ENCODE peak calls at places on chromosome 7, in four cellular contexts. One of them, this sample, is unnamed.

GRCh38 chr7:122219253-122219865 is 75.3 kb upstream of the AASS start:
- DNase-seq in H1: no peak
- DNase-seq in GM12878: no peak
- DNase-seq in K562: peak
- DNase-seq in this sample: peak

GRCh38 chr7:85030893-85031292 is 156.0 kb downstream of the SEMA3D start:
- DNase-seq in K562: peak
- DNase-seq in GM12878: no peak
- DNase-seq in H1: no peak
- DNase-seq in this sample: peak

GRCh38 chr7:70776627-70777101 is 355.3 kb upstream of the GALNT17 start:
- DNase-seq in K562: no peak
- DNase-seq in GM12878: peak
- DNase-seq in H1: no peak
- DNase-seq in this sample: no peak

GRCh38 chr7:126103582-126103981 is 1149.2 kb downstream of the GRM8 start:
- DNase-seq in H1: no peak
- DNase-seq in K562: no peak
- DNase-seq in GM12878: no peak
- DNase-seq in this sample: no peak

GRCh38 chr7:148535227-148535626 is 55.3 kb upstream of the C7orf33 start:
- DNase-seq in GM12878: no peak
- DNase-seq in H1: no peak
- DNase-seq in K562: peak
- DNase-seq in this sample: no peak

GRCh38 chr7:25860882-25861228 is 291.1 kb upstream of the NFE2L3 start:
- DNase-seq in K562: no peak
- DNase-seq in GM12878: no peak
- DNase-seq in H1: no peak
- DNase-seq in this sample: no peak

GRCh38 chr7:104160375-104160774 is 47.4 kb downstream of the ORC5 start:
- DNase-seq in H1: no peak
- DNase-seq in K562: no peak
- DNase-seq in GM12878: no peak
- DNase-seq in this sample: no peak

GRCh38 chr7:41940760-41941343 is 238.0 kb upstream of the INHBA start:
- DNase-seq in K562: peak
- DNase-seq in GM12878: peak
- DNase-seq in H1: no peak
- DNase-seq in this sample: peak

GRCh38 chr7:158863611-158864506 is 7.5 kb downstream of the DYNC2I1 start:
- DNase-seq in H1: no peak
- DNase-seq in GM12878: peak
- DNase-seq in K562: peak
- DNase-seq in this sample: peak

DNA sequence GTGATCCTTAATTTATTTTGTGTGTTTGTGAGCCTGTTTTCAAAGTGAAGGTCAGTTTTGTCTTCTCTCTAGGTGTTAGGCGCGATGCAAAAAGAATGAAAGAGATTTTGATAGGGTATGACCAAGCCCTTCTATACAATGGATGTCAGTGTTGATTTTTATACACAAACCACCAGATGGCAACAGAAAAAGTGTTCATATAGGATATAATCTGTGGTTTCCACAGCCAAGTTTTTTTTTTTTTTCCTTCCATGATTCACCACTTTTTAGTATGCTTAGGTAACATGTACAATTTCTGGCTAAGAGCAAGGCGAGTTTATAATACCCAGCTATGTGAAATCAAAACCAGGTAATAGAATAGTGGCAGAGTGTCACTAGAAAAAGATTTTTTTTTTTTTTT is 8.1 kb downstream of the SDK1 start:
- DNase-seq in K562: no peak
- DNase-seq in H1: no peak
- DNase-seq in GM12878: no peak
- DNase-seq in this sample: no peak
- TF ChIP-seq CEBPB in K562: no peak
- TF ChIP-seq CEBPB in H1: no peak
- TF ChIP-seq CEBPB in GM12878: no peak
- TF ChIP-seq CEBPB in this sample: no peak

GRCh38 chr7:47418910-47419309 is 163.0 kb downstream of the TNS3 start:
- DNase-seq in K562: no peak
- DNase-seq in H1: no peak
- DNase-seq in GM12878: no peak
- DNase-seq in this sample: no peak
- TF ChIP-seq EZH2 in K562: no peak
- TF ChIP-seq EZH2 in H1: no peak
- TF ChIP-seq EZH2 in GM12878: no peak
- TF ChIP-seq EZH2 in this sample: no peak

GRCh38 chr7:66841898-66842297 is 79.1 kb upstream of the TMEM248 start:
- DNase-seq in K562: no peak
- DNase-seq in H1: no peak
- DNase-seq in GM12878: no peak
- DNase-seq in this sample: no peak

GRCh38 chr7:66847879-66848810 is 72.9 kb upstream of the TMEM248 start:
- DNase-seq in H1: no peak
- DNase-seq in K562: no peak
- DNase-seq in GM12878: no peak
- DNase-seq in this sample: no peak

GRCh38 chr7:66844552-66845381 is 76.3 kb upstream of the TMEM248 start:
- DNase-seq in K562: peak
- DNase-seq in H1: peak
- DNase-seq in GM12878: peak
- DNase-seq in this sample: peak

GRCh38 chr7:66840316-66840715 is 80.7 kb upstream of the TMEM248 start:
- DNase-seq in H1: no peak
- DNase-seq in K562: no peak
- DNase-seq in GM12878: no peak
- DNase-seq in this sample: no peak

DNA sequence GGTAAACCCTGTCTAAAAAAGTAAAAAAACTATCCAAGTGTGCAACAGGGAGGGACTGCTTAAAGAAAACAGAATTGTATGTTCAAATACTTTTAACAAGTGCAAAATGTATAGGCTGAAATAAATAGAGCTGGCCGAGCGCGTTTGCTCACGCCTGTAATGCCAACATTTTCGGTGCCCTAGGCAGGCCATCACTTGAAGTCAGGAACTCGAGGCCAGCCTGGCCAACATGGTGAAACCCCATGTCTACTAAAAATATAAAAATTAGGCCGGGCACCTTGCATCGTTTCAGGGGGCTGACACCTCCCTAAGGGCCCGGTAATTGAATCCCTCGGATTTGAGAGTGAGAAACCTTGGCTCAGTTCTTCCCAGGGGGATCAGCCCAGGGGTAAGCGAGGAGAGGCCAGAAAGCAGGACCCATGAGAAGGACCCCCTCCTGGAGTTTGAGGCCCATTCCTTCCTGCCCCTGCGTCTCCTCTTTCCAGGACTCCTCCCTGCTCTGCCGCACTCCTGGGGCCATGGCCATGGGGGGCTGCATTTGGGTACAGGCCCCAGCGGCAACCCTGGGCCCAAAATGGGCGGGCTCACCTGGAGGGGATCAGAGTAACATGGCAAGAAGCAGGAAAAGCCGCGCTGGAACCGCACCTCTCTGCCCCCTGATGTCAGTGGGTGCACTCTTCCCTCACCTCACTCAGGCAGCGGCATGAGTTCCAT is 75.5 kb upstream of the TMEM248 start:
- DNase-seq in H1: no peak
- DNase-seq in K562: no peak
- DNase-seq in GM12878: no peak
- DNase-seq in this sample: no peak
- TF ChIP-seq CEBPB in H1: no peak
- TF ChIP-seq CEBPB in K562: no peak
- TF ChIP-seq CEBPB in GM12878: no peak
- TF ChIP-seq CEBPB in this sample: no peak

DNA sequence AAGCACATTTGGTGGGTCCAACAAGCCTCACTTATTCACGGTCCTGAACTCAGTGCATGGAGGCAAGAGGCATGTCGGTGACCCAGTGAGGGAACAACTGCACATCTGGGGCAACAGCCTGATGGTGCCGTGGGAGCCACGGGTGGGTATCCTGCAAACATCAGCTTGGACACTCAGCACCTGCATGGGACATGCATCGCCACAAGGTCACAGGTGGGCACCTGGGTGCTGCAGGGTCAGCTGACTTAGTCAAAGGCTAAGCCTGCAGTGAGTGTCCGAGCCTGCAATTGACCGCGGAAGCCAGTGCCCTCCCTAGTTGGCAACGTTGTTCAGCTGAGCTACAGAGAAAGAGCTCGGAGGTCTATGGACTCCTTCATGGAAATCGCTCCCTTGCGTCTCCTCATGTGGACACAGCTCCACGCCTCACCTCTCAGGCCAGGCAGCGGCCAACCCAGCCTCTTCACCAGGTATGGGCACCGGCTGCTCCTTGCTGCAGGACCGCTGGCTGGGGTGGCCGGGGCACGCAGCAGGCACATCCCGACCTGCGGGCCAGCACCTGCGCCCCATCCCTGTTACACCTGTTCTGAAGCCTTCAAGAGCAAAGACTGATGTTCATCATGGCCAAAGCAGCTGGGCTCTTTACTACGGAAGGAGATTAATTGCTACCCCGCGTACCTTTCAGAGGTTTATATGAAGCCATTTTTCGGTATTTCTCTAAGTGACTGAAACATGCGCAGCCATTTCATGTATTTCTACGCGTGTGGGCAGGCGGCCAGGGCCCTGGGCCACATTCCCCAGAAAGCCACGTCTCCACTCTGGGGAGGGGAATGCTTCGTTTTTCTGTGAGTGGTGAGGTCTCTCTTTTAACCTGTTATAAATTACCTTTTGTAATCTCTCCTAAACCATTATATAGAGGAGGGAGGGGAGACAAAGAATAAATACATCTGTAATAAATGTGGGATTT is 380.7 kb downstream of the DNAJB6 start:
- DNase-seq in GM12878: no peak
- DNase-seq in K562: no peak
- DNase-seq in H1: no peak
- DNase-seq in this sample: no peak
- TF ChIP-seq EZH2 in GM12878: no peak
- TF ChIP-seq EZH2 in K562: no peak
- TF ChIP-seq EZH2 in H1: no peak
- TF ChIP-seq EZH2 in this sample: no peak

GRCh38 chr7:2013381-2014311 is 219.1 kb downstream of the MAD1L1 start:
- DNase-seq in H1: no peak
- DNase-seq in K562: no peak
- DNase-seq in GM12878: no peak
- DNase-seq in this sample: no peak
- TF ChIP-seq CEBPB in H1: no peak
- TF ChIP-seq CEBPB in K562: no peak
- TF ChIP-seq CEBPB in GM12878: no peak
- TF ChIP-seq CEBPB in this sample: no peak

This sample was measured in HCT116.